ENCODE peak calls at places on chromosomes 5 and 9, in seven cellular contexts. G is EH, R is left kidney, H is AG09309, D is skeletal muscle cell, A is choroid plexus epithelial cell, L is dorsolateral prefrontal cortex. U is an unnamed sample.

GRCh38 chr9:21684231-21684630 is 118.2 kb upstream of the MTAP start:
- DNase-seq in A (no peak), L (no peak), H (no peak), R (no peak), D (no peak), G (no peak), U (no peak)

GRCh38 chr9:9817176-9817575 is 795.6 kb downstream of the PTPRD start:
- DNase-seq in H (no peak), L (no peak), A (no peak), G (no peak), R (no peak), D (no peak), U (no peak)

GRCh38 chr9:4324513-4324912 is 24.6 kb upstream of the GLIS3 start:
- DNase-seq in G (peak), R (no peak), H (peak), L (no peak), A (peak), D (peak), U (peak)

GRCh38 chr5:74529101-74529500 is 111.4 kb downstream of the ENC1 start:
- DNase-seq in A (no peak), R (no peak), G (no peak), L (no peak), D (no peak), H (no peak), U (no peak)

GRCh38 chr9:136092353-136092650 is 2.8 kb downstream of the NACC2 start:
- DNase-seq in R (no peak), A (no peak), D (no peak), G (no peak), L (no peak), H (no peak), U (no peak)

GRCh38 chr5:68285857-68286611 is 70.5 kb downstream of the PIK3R1 start:
- DNase-seq in G (peak), R (peak), D (no peak), L (no peak), A (peak), H (no peak), U (no peak)

GRCh38 chr9:120921751-120922181 is 4.8 kb downstream of the TRAF1 start:
- DNase-seq in G (peak), A (no peak), L (no peak), D (no peak), H (no peak), R (peak), U (no peak)

GRCh38 chr5:171093598-171093997 is 215.4 kb upstream of the TLX3 start:
- DNase-seq in L (no peak), D (no peak), H (no peak), A (peak), G (peak), R (peak), U (no peak)

GRCh38 chr5:102826629-102827028 is 71.5 kb downstream of the PAM start:
- DNase-seq in G (no peak), D (no peak), R (no peak), H (no peak), A (no peak), L (no peak), U (peak)

GRCh38 chr9:134344068-134344820 is 18.0 kb downstream of the RXRA start:
- DNase-seq in H (no peak), G (no peak), D (no peak), L (no peak), A (no peak), R (no peak), U (no peak)

GRCh38 chr9:36897019-36897418 is 137.0 kb downstream of the PAX5 start:
- DNase-seq in R (no peak), H (no peak), A (no peak), L (no peak), D (no peak), G (no peak), U (no peak)

GRCh38 chr5:36459191-36460135 is 146.9 kb upstream of the SLC1A3 start:
- DNase-seq in A (no peak), G (no peak), D (no peak), R (no peak), L (no peak), H (no peak), U (no peak)

GRCh38 chr9:122057211-122057610 is 35.9 kb downstream of the TTLL11 start:
- DNase-seq in R (no peak), H (no peak), A (no peak), D (no peak), L (no peak), G (no peak), U (no peak)

GRCh38 chr5:103511554-103511885 is 51.1 kb downstream of the NUDT12 start:
- DNase-seq in G (peak), D (no peak), L (no peak), H (no peak), A (peak), R (no peak), U (no peak)

GRCh38 chr5:142096382-142096781 is 12.2 kb upstream of the NDFIP1 start:
- DNase-seq in A (peak), G (peak), D (no peak), L (no peak), R (no peak), H (no peak), U (no peak)

GRCh38 chr5:146995878-146996277 is 117.3 kb upstream of the PPP2R2B start:
- DNase-seq in H (no peak), R (peak), A (no peak), D (no peak), G (no peak), L (no peak), U (no peak)

GRCh38 chr9:79000218-79001002 is 571.4 kb upstream of the TLE4 start:
- DNase-seq in A (no peak), G (no peak), D (no peak), R (peak), H (no peak), L (no peak), U (no peak)

GRCh38 chr9:34546834-34547827 is 24.3 kb upstream of the ENHO start:
- DNase-seq in H (peak), G (peak), L (peak), D (peak), R (peak), A (peak), U (no peak)

GRCh38 chr5:61202213-61202612 is 39.9 kb upstream of the SMIM15 start:
- DNase-seq in L (no peak), G (peak), A (no peak), R (no peak), H (peak), D (no peak), U (no peak)

GRCh38 chr5:150148408-150148927 is 7.2 kb downstream of the PDGFRB start:
- DNase-seq in R (no peak), D (no peak), H (no peak), A (no peak), L (no peak), G (peak), U (no peak)

GRCh38 chr9:32344551-32345182 is 39.8 kb upstream of the ACO1 start:
- DNase-seq in D (no peak), G (peak), H (no peak), A (peak), L (no peak), R (no peak), U (no peak)

GRCh38 chr5:181235323-181235688 is 8.4 kb downstream of the RACK1 start:
- DNase-seq in D (no peak), H (no peak), R (no peak), G (peak), L (no peak), A (no peak), U (no peak)

GRCh38 chr9:107274953-107275422 is 8.1 kb upstream of the RAD23B start:
- DNase-seq in G (peak), D (peak), L (no peak), A (peak), R (no peak), H (peak), U (peak)

GRCh38 chr9:25513509-25514033 is 164.7 kb downstream of the TUSC1 start:
- DNase-seq in G (no peak), H (no peak), D (no peak), R (no peak), L (no peak), A (no peak), U (no peak)

GRCh38 chr9:96158909-96159575 is 142.9 kb downstream of the HSD17B3 start:
- DNase-seq in L (no peak), R (no peak), D (no peak), H (no peak), G (peak), A (peak), U (no peak)

GRCh38 chr9:34744295-34745221 is 34.6 kb upstream of the CCL21 start:
- DNase-seq in R (peak), G (peak), D (peak), L (no peak), H (peak), A (peak), U (peak)

GRCh38 chr5:78405820-78406750 is 45.7 kb downstream of the SCAMP1 start:
- DNase-seq in H (no peak), A (peak), L (no peak), R (peak), G (peak), D (peak), U (no peak)

GRCh38 chr5:38445374-38446028 is 110.9 kb downstream of the LIFR start:
- DNase-seq in A (peak), D (no peak), H (no peak), R (peak), L (no peak), G (peak), U (no peak)

GRCh38 chr5:157714480-157714879 is 16.7 kb upstream of the THG1L start:
- DNase-seq in R (no peak), L (no peak), H (no peak), G (peak), D (no peak), A (no peak), U (no peak)

GRCh38 chr5:141799507-141800167 is 78.6 kb downstream of the PCDH1 start:
- DNase-seq in D (no peak), R (no peak), G (no peak), H (no peak), L (no peak), A (no peak), U (no peak)

GRCh38 chr9:29068461-29068860 is 1495.2 kb upstream of the C9orf72 start:
- DNase-seq in G (no peak), H (no peak), R (no peak), L (no peak), A (no peak), D (no peak), U (no peak)

GRCh38 chr5:168939131-168939530 is 360.0 kb upstream of the PANK3 start:
- DNase-seq in H (no peak), A (no peak), L (no peak), D (peak), G (no peak), R (no peak), U (no peak)

GRCh38 chr5:107248065-107248695 is 422.6 kb downstream of the EFNA5 start:
- DNase-seq in R (peak), G (peak), D (no peak), A (peak), H (no peak), L (peak), U (no peak)

GRCh38 chr9:135526089-135526729 is 5.0 kb downstream of the LCN1 start:
- DNase-seq in R (no peak), D (no peak), L (no peak), G (no peak), A (no peak), H (no peak), U (no peak)

GRCh38 chr9:111825468-111826145 is 30.9 kb upstream of the SHOC1 start:
- DNase-seq in R (no peak), A (peak), G (peak), L (no peak), H (no peak), D (no peak), U (peak)